ENCODE peak calls at places on chromosomes 12 and 14, in four cellular contexts. Z, E, A and V are unnamed samples.

GRCh38 chr14:103313704-103314103 is 20.3 kb upstream of the EIF5 start:
- DNase-seq in A (no peak), Z (no peak), E (no peak), V (no peak)

GRCh38 chr12:94099191-94099983 is 49.0 kb upstream of the PLXNC1 start:
- DNase-seq in A (no peak), Z (no peak), E (no peak), V (no peak)

GRCh38 chr12:130280226-130280625 is 57.5 kb upstream of the PIWIL1 start:
- DNase-seq in A (no peak), E (no peak), Z (no peak), V (no peak)

GRCh38 chr14:24312736-24313507 is 1.6 kb downstream of the LTB4R start:
- DNase-seq in Z (no peak), E (no peak), A (no peak), V (no peak)

GRCh38 chr12:50620050-50620974 is 115.5 kb downstream of the DIP2B start:
- DNase-seq in A (no peak), Z (no peak), E (no peak), V (no peak)

GRCh38 chr12:45049912-45050318 is 984 bp downstream of the DBX2 start:
- DNase-seq in Z (no peak), E (no peak), A (no peak), V (no peak)

GRCh38 chr12:1347294-1347693 is 247.1 kb downstream of the FBXL14 start:
- DNase-seq in Z (no peak), A (no peak), E (no peak), V (no peak)

GRCh38 chr12:62123721-62124203 is 136.4 kb upstream of the USP15 start:
- DNase-seq in A (peak; percentile 38), E (peak; percentile 1), Z (peak; percentile 19), V (peak; percentile 31)

GRCh38 chr14:102071283-102071998 is 15.4 kb downstream of the HSP90AA1 start:
- DNase-seq in E (no peak), Z (peak; percentile 34), A (peak; percentile 50), V (no peak)

GRCh38 chr12:386651-387050 is 2.5 kb downstream of the KDM5A start:
- DNase-seq in E (no peak), Z (no peak), A (no peak), V (no peak)

GRCh38 chr14:103624860-103625259 is 4.2 kb upstream of the KLC1 start:
- DNase-seq in A (peak; percentile 48), Z (no peak), E (no peak), V (peak; percentile 68)

GRCh38 chr14:72952171-72952570 is 25.9 kb downstream of the DCAF4 start:
- DNase-seq in Z (no peak), A (no peak), E (no peak), V (no peak)

GRCh38 chr14:23025181-23025788 is 9.4 kb downstream of the PSMB5 start:
- DNase-seq in A (no peak), E (no peak), Z (no peak), V (no peak)

GRCh38 chr14:67166450-67166853 is 22.8 kb upstream of the GARIN2 start:
- DNase-seq in A (peak; percentile 19), E (no peak), Z (peak; percentile 33), V (no peak)

GRCh38 chr14:85076111-85076510 is 453.8 kb upstream of the FLRT2 start:
- DNase-seq in A (no peak), E (no peak), Z (no peak), V (no peak)

GRCh38 chr12:107660230-107660629 is 25.4 kb upstream of the PWP1 start:
- DNase-seq in E (no peak), A (no peak), Z (no peak), V (no peak)

GRCh38 chr14:61536661-61537566 is 158.4 kb upstream of the HIF1A start:
- DNase-seq in Z (no peak), E (no peak), A (no peak), V (no peak)

GRCh38 chr12:100913872-100914600 is 119.5 kb downstream of the ANO4 start:
- DNase-seq in A (no peak), E (no peak), Z (no peak), V (no peak)

GRCh38 chr14:77498120-77498979 is at the start of gene ISM2:
- DNase-seq in A (peak; percentile 32), E (no peak), Z (peak; percentile 23), V (peak; percentile 42)

GRCh38 chr12:63811755-63812154 is 32.0 kb downstream of the RXYLT1 start:
- DNase-seq in A (no peak), Z (no peak), E (no peak), V (no peak)

GRCh38 chr12:63811334-63811733 is 31.6 kb downstream of the RXYLT1 start:
- DNase-seq in Z (no peak), A (no peak), E (no peak), V (no peak)

GRCh38 chr12:63805704-63806672 is 26.3 kb downstream of the RXYLT1 start:
- DNase-seq in Z (peak; percentile 16), A (peak; percentile 26), E (no peak), V (no peak)

GRCh38 chr12:63809566-63809965 is 29.9 kb downstream of the RXYLT1 start:
- DNase-seq in A (no peak), E (no peak), Z (no peak), V (no peak)

GRCh38 chr12:63808631-63809030 is 28.9 kb downstream of the RXYLT1 start:
- DNase-seq in A (no peak), Z (no peak), E (no peak), V (no peak)
- H3K27ac ChIP-seq in A (no peak overlapping the region), Z (no peak overlapping the region), E (no peak overlapping the region), V (no peak overlapping the region)

GRCh38 chr12:78146365-78146772 is 315.7 kb downstream of the NAV3 start:
- DNase-seq in A (no peak), Z (no peak), E (no peak), V (no peak)

GRCh38 chr12:78149459-78149858 is 318.8 kb downstream of the NAV3 start:
- DNase-seq in E (no peak), A (no peak), Z (no peak), V (no peak)

DNA sequence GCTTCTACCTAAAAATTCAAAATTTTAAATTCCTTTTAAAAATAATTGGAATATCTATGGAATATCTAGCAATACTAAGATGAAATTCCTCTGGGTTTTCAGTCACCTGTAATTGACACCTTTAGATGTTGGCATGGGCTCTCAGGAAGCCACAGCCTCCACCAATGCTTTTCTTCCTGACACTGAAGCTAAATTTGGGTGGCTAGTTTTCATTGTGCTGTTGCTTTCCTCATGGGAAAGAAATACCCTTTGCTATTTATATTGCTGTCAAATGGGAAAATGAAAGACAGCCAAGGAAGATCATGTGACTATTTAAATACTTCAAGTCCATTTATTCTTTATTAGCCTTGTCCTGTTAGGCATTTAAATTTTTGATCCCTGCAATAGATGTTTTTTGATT is 313.0 kb downstream of the NAV3 start:
- DNase-seq in A (no peak), Z (no peak), E (no peak), V (no peak)
- H3K27ac ChIP-seq in A (no peak overlapping the region), Z (no peak overlapping the region), E (no peak overlapping the region), V (no peak overlapping the region)

DNA sequence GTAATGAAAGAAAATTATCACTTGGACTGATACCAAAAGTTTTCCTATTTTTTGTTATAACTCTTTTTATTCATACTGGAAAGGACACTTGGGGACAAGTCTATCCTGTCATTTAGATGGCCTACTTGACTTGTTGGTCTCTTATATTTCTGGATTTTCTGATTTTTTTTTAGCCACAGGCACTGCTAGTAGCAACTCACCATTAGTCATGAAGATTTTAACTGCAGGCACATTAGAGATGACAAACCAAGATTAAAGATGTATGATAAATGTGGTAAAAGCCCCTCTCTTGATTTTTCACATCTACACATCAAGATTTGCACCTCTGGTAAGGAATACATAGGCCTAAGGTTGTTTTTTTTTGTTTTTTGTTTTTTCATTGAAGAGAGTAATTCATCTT is 217.0 kb downstream of the SLC25A21 start:
- DNase-seq in A (no peak), E (no peak), Z (no peak), V (no peak)
- H3K27ac ChIP-seq in A (no peak overlapping the region), E (no peak overlapping the region), Z (no peak overlapping the region), V (no peak overlapping the region)

GRCh38 chr12:106142591-106143261 is 4.0 kb upstream of the NUAK1 start:
- DNase-seq in E (no peak), A (no peak), Z (no peak), V (no peak)

GRCh38 chr12:106141452-106141851 is 2.7 kb upstream of the NUAK1 start:
- DNase-seq in E (no peak), Z (no peak), A (no peak), V (no peak)

GRCh38 chr12:106139422-106140141 is 828 bp upstream of the NUAK1 start:
- DNase-seq in A (peak; percentile 90), E (no peak), Z (peak; percentile 88), V (peak; percentile 79)

GRCh38 chr12:106140223-106140986 is 1.7 kb upstream of the NUAK1 start:
- DNase-seq in Z (peak; percentile 29), E (no peak), A (peak; percentile 30), V (no peak)

GRCh38 chr12:106141003-106141402 is 2.2 kb upstream of the NUAK1 start:
- DNase-seq in A (no peak), E (no peak), Z (no peak), V (no peak)
- H3K27ac ChIP-seq in A (no peak overlapping the region), E (no peak overlapping the region), Z (no peak overlapping the region), V (no peak overlapping the region)

GRCh38 chr12:113866496-113866895 is 99.6 kb downstream of the RBM19 start:
- DNase-seq in Z (no peak), E (no peak), A (no peak), V (no peak)
- H3K27ac ChIP-seq in Z (no peak overlapping the region), E (no peak overlapping the region), A (no peak overlapping the region), V (no peak overlapping the region)

DNA sequence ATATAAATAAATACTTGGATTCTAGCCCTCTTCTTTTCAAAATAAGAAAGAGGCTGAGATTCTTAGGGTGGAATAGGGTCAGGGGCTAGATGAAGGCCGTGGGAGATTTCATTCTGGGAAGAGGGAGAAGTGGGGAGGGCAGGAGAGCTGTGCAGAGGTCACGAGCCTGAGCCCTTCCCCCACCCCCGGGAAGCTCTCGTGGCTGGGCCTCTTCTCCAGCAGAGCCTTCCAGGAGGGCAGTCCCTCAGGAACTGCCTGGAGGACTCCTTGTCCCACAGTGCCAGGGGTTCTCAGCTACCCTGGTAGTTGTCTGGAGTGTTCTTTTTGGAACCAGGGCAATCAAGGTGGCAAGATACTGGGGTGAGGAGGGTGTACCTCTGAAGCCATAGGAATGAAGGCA is 94.0 kb downstream of the ESR2 start:
- DNase-seq in Z (no peak), E (no peak), A (peak; percentile 58), V (no peak)
- H3K27ac ChIP-seq in Z (no peak overlapping the region), E (no peak overlapping the region), A (peak overlapping the region; percentile 24), V (peak overlapping the region; percentile 15)

GRCh38 chr14:90705052-90705392 is 111.2 kb downstream of the TTC7B start:
- DNase-seq in Z (no peak), A (no peak), E (no peak), V (no peak)

GRCh38 chr14:90704362-90705051 is 111.7 kb downstream of the TTC7B start:
- DNase-seq in A (no peak), Z (no peak), E (no peak), V (no peak)

GRCh38 chr14:90700928-90701776 is 115.1 kb downstream of the TTC7B start:
- DNase-seq in E (no peak), A (no peak), Z (no peak), V (no peak)

GRCh38 chr14:90699016-90699415 is 117.2 kb downstream of the TTC7B start:
- DNase-seq in Z (no peak), A (no peak), E (no peak), V (no peak)

GRCh38 chr14:90703841-90704240 is 112.4 kb downstream of the TTC7B start:
- DNase-seq in E (no peak), A (no peak), Z (no peak), V (no peak)
- H3K27ac ChIP-seq in E (no peak overlapping the region), A (no peak overlapping the region), Z (no peak overlapping the region), V (no peak overlapping the region)